ENCODE peak calls at places on chromosomes 6 and 20, in five cellular contexts. One of them, this sample, is unnamed.

GRCh38 chr6:119076966-119077642 is 1.4 kb downstream of the FAM184A start:
- DNase-seq in NCI-H1048: no peak
- DNase-seq in activated naive CD8-positive, alpha-beta T cell treated with anti-CD3 and anti-CD28 coated beads, Interleukin-2, amount 50 U/mL, for 24 hours: no peak
- DNase-seq in posterior cingulate gyrus: no peak
- DNase-seq in heart right ventricle: no peak
- DNase-seq in this sample: no peak

GRCh38 chr20:48463916-48464315 is 363.9 kb downstream of the PREX1 start:
- DNase-seq in NCI-H1048: no peak
- DNase-seq in activated naive CD8-positive, alpha-beta T cell treated with anti-CD3 and anti-CD28 coated beads, Interleukin-2, amount 50 U/mL, for 24 hours: no peak
- DNase-seq in posterior cingulate gyrus: no peak
- DNase-seq in heart right ventricle: no peak
- DNase-seq in this sample: no peak

GRCh38 chr6:135586844-135587243 is 89.3 kb upstream of the AHI1 start:
- DNase-seq in NCI-H1048: no peak
- DNase-seq in activated naive CD8-positive, alpha-beta T cell treated with anti-CD3 and anti-CD28 coated beads, Interleukin-2, amount 50 U/mL, for 24 hours: peak
- DNase-seq in posterior cingulate gyrus: no peak
- DNase-seq in heart right ventricle: no peak
- DNase-seq in this sample: peak

GRCh38 chr20:33262658-33263065 is 20.4 kb upstream of the BPIFB1 start:
- DNase-seq in NCI-H1048: no peak
- DNase-seq in activated naive CD8-positive, alpha-beta T cell treated with anti-CD3 and anti-CD28 coated beads, Interleukin-2, amount 50 U/mL, for 24 hours: no peak
- DNase-seq in posterior cingulate gyrus: no peak
- DNase-seq in heart right ventricle: no peak
- DNase-seq in this sample: peak

GRCh38 chr20:33423141-33423834 is 20.3 kb downstream of the SNTA1 start:
- DNase-seq in NCI-H1048: no peak
- DNase-seq in activated naive CD8-positive, alpha-beta T cell treated with anti-CD3 and anti-CD28 coated beads, Interleukin-2, amount 50 U/mL, for 24 hours: no peak
- DNase-seq in posterior cingulate gyrus: peak
- DNase-seq in heart right ventricle: peak
- DNase-seq in this sample: no peak

GRCh38 chr6:53603381-53604121 is 58.6 kb upstream of the GCLC start:
- DNase-seq in NCI-H1048: no peak
- DNase-seq in activated naive CD8-positive, alpha-beta T cell treated with anti-CD3 and anti-CD28 coated beads, Interleukin-2, amount 50 U/mL, for 24 hours: no peak
- DNase-seq in posterior cingulate gyrus: no peak
- DNase-seq in heart right ventricle: no peak
- DNase-seq in this sample: peak

GRCh38 chr6:4291453-4292403 is 156.4 kb upstream of the ECI2 start:
- DNase-seq in NCI-H1048: no peak
- DNase-seq in activated naive CD8-positive, alpha-beta T cell treated with anti-CD3 and anti-CD28 coated beads, Interleukin-2, amount 50 U/mL, for 24 hours: no peak
- DNase-seq in posterior cingulate gyrus: no peak
- DNase-seq in heart right ventricle: no peak
- DNase-seq in this sample: no peak

GRCh38 chr6:148445116-148445515 is 102.5 kb downstream of the SASH1 start:
- DNase-seq in NCI-H1048: no peak
- DNase-seq in activated naive CD8-positive, alpha-beta T cell treated with anti-CD3 and anti-CD28 coated beads, Interleukin-2, amount 50 U/mL, for 24 hours: no peak
- DNase-seq in posterior cingulate gyrus: no peak
- DNase-seq in heart right ventricle: no peak
- DNase-seq in this sample: no peak

GRCh38 chr6:146590492-146590891 is 8.3 kb upstream of the ADGB start:
- DNase-seq in NCI-H1048: no peak
- DNase-seq in activated naive CD8-positive, alpha-beta T cell treated with anti-CD3 and anti-CD28 coated beads, Interleukin-2, amount 50 U/mL, for 24 hours: no peak
- DNase-seq in posterior cingulate gyrus: no peak
- DNase-seq in heart right ventricle: no peak
- DNase-seq in this sample: no peak

GRCh38 chr20:4601630-4602296 is 119.9 kb upstream of the PRND start:
- DNase-seq in NCI-H1048: no peak
- DNase-seq in activated naive CD8-positive, alpha-beta T cell treated with anti-CD3 and anti-CD28 coated beads, Interleukin-2, amount 50 U/mL, for 24 hours: no peak
- DNase-seq in posterior cingulate gyrus: peak
- DNase-seq in heart right ventricle: peak
- DNase-seq in this sample: no peak

GRCh38 chr6:7730411-7730810 is 4.5 kb downstream of the BMP6 start:
- DNase-seq in NCI-H1048: no peak
- DNase-seq in activated naive CD8-positive, alpha-beta T cell treated with anti-CD3 and anti-CD28 coated beads, Interleukin-2, amount 50 U/mL, for 24 hours: no peak
- DNase-seq in posterior cingulate gyrus: no peak
- DNase-seq in heart right ventricle: no peak
- DNase-seq in this sample: no peak

GRCh38 chr6:109795994-109796555 is 105.0 kb downstream of the FIG4 start:
- DNase-seq in NCI-H1048: no peak
- DNase-seq in activated naive CD8-positive, alpha-beta T cell treated with anti-CD3 and anti-CD28 coated beads, Interleukin-2, amount 50 U/mL, for 24 hours: no peak
- DNase-seq in posterior cingulate gyrus: no peak
- DNase-seq in heart right ventricle: no peak
- DNase-seq in this sample: no peak

GRCh38 chr20:62549499-62550086 is 73.8 kb upstream of the GATA5 start:
- DNase-seq in NCI-H1048: no peak
- DNase-seq in activated naive CD8-positive, alpha-beta T cell treated with anti-CD3 and anti-CD28 coated beads, Interleukin-2, amount 50 U/mL, for 24 hours: no peak
- DNase-seq in posterior cingulate gyrus: no peak
- DNase-seq in heart right ventricle: no peak
- DNase-seq in this sample: no peak

GRCh38 chr6:7939186-7939863 is 28.7 kb upstream of the TXNDC5 start:
- DNase-seq in NCI-H1048: no peak
- DNase-seq in activated naive CD8-positive, alpha-beta T cell treated with anti-CD3 and anti-CD28 coated beads, Interleukin-2, amount 50 U/mL, for 24 hours: no peak
- DNase-seq in posterior cingulate gyrus: no peak
- DNase-seq in heart right ventricle: no peak
- DNase-seq in this sample: no peak

GRCh38 chr6:108874470-108875160 is 26.4 kb downstream of the ARMC2 start:
- DNase-seq in NCI-H1048: no peak
- DNase-seq in activated naive CD8-positive, alpha-beta T cell treated with anti-CD3 and anti-CD28 coated beads, Interleukin-2, amount 50 U/mL, for 24 hours: peak
- DNase-seq in posterior cingulate gyrus: no peak
- DNase-seq in heart right ventricle: no peak
- DNase-seq in this sample: no peak

GRCh38 chr20:47358672-47359532 is 2.4 kb upstream of the ZMYND8 start:
- DNase-seq in NCI-H1048: no peak
- DNase-seq in activated naive CD8-positive, alpha-beta T cell treated with anti-CD3 and anti-CD28 coated beads, Interleukin-2, amount 50 U/mL, for 24 hours: no peak
- DNase-seq in posterior cingulate gyrus: peak
- DNase-seq in heart right ventricle: peak
- DNase-seq in this sample: peak

GRCh38 chr6:32922083-32922482 is 18.7 kb downstream of the HLA-DMB start:
- DNase-seq in NCI-H1048: no peak
- DNase-seq in activated naive CD8-positive, alpha-beta T cell treated with anti-CD3 and anti-CD28 coated beads, Interleukin-2, amount 50 U/mL, for 24 hours: no peak
- DNase-seq in posterior cingulate gyrus: no peak
- DNase-seq in heart right ventricle: no peak
- DNase-seq in this sample: no peak

GRCh38 chr6:136036601-136037000 is 185.1 kb downstream of the PDE7B start:
- DNase-seq in NCI-H1048: no peak
- DNase-seq in activated naive CD8-positive, alpha-beta T cell treated with anti-CD3 and anti-CD28 coated beads, Interleukin-2, amount 50 U/mL, for 24 hours: no peak
- DNase-seq in posterior cingulate gyrus: no peak
- DNase-seq in heart right ventricle: no peak
- DNase-seq in this sample: no peak

GRCh38 chr6:143336446-143337152 is 113.9 kb downstream of the ADAT2 start:
- DNase-seq in NCI-H1048: no peak
- DNase-seq in activated naive CD8-positive, alpha-beta T cell treated with anti-CD3 and anti-CD28 coated beads, Interleukin-2, amount 50 U/mL, for 24 hours: no peak
- DNase-seq in posterior cingulate gyrus: no peak
- DNase-seq in heart right ventricle: no peak
- DNase-seq in this sample: no peak

GRCh38 chr6:91161246-91161645 is 574.4 kb upstream of the MAP3K7 start:
- DNase-seq in NCI-H1048: no peak
- DNase-seq in activated naive CD8-positive, alpha-beta T cell treated with anti-CD3 and anti-CD28 coated beads, Interleukin-2, amount 50 U/mL, for 24 hours: no peak
- DNase-seq in posterior cingulate gyrus: no peak
- DNase-seq in heart right ventricle: no peak
- DNase-seq in this sample: no peak

GRCh38 chr6:142458857-142459256 is 157.1 kb downstream of the ADGRG6 start:
- DNase-seq in NCI-H1048: no peak
- DNase-seq in activated naive CD8-positive, alpha-beta T cell treated with anti-CD3 and anti-CD28 coated beads, Interleukin-2, amount 50 U/mL, for 24 hours: no peak
- DNase-seq in posterior cingulate gyrus: no peak
- DNase-seq in heart right ventricle: no peak
- DNase-seq in this sample: no peak

GRCh38 chr6:113684382-113684901 is 172.7 kb upstream of the MARCKS start:
- DNase-seq in NCI-H1048: no peak
- DNase-seq in activated naive CD8-positive, alpha-beta T cell treated with anti-CD3 and anti-CD28 coated beads, Interleukin-2, amount 50 U/mL, for 24 hours: no peak
- DNase-seq in posterior cingulate gyrus: no peak
- DNase-seq in heart right ventricle: no peak
- DNase-seq in this sample: no peak

GRCh38 chr6:14017626-14018475 is 93.1 kb downstream of the RNF182 start:
- DNase-seq in NCI-H1048: no peak
- DNase-seq in activated naive CD8-positive, alpha-beta T cell treated with anti-CD3 and anti-CD28 coated beads, Interleukin-2, amount 50 U/mL, for 24 hours: no peak
- DNase-seq in posterior cingulate gyrus: no peak
- DNase-seq in heart right ventricle: no peak
- DNase-seq in this sample: no peak

GRCh38 chr6:150093397-150093796 is 24.5 kb upstream of the ULBP3 start:
- DNase-seq in NCI-H1048: no peak
- DNase-seq in activated naive CD8-positive, alpha-beta T cell treated with anti-CD3 and anti-CD28 coated beads, Interleukin-2, amount 50 U/mL, for 24 hours: no peak
- DNase-seq in posterior cingulate gyrus: peak
- DNase-seq in heart right ventricle: no peak
- DNase-seq in this sample: no peak

GRCh38 chr20:35490736-35491181 is 35.4 kb downstream of the CEP250 start:
- DNase-seq in NCI-H1048: no peak
- DNase-seq in activated naive CD8-positive, alpha-beta T cell treated with anti-CD3 and anti-CD28 coated beads, Interleukin-2, amount 50 U/mL, for 24 hours: peak
- DNase-seq in posterior cingulate gyrus: no peak
- DNase-seq in heart right ventricle: no peak
- DNase-seq in this sample: no peak

GRCh38 chr6:155495011-155495768 is 39.6 kb upstream of the NOX3 start:
- DNase-seq in NCI-H1048: no peak
- DNase-seq in activated naive CD8-positive, alpha-beta T cell treated with anti-CD3 and anti-CD28 coated beads, Interleukin-2, amount 50 U/mL, for 24 hours: no peak
- DNase-seq in posterior cingulate gyrus: no peak
- DNase-seq in heart right ventricle: peak
- DNase-seq in this sample: no peak

GRCh38 chr6:170088349-170088951 is 202.4 kb downstream of the DLL1 start:
- DNase-seq in NCI-H1048: no peak
- DNase-seq in activated naive CD8-positive, alpha-beta T cell treated with anti-CD3 and anti-CD28 coated beads, Interleukin-2, amount 50 U/mL, for 24 hours: peak
- DNase-seq in posterior cingulate gyrus: peak
- DNase-seq in heart right ventricle: no peak
- DNase-seq in this sample: no peak

GRCh38 chr6:152232494-152233151 is 404.5 kb downstream of the SYNE1 start:
- DNase-seq in NCI-H1048: no peak
- DNase-seq in activated naive CD8-positive, alpha-beta T cell treated with anti-CD3 and anti-CD28 coated beads, Interleukin-2, amount 50 U/mL, for 24 hours: peak
- DNase-seq in posterior cingulate gyrus: no peak
- DNase-seq in heart right ventricle: no peak
- DNase-seq in this sample: no peak

GRCh38 chr20:61510778-61511330 is 258.8 kb downstream of the CDH4 start:
- DNase-seq in NCI-H1048: no peak
- DNase-seq in activated naive CD8-positive, alpha-beta T cell treated with anti-CD3 and anti-CD28 coated beads, Interleukin-2, amount 50 U/mL, for 24 hours: no peak
- DNase-seq in posterior cingulate gyrus: no peak
- DNase-seq in heart right ventricle: no peak
- DNase-seq in this sample: no peak

GRCh38 chr6:5695260-5696245 is 311.2 kb downstream of the NRN1 start:
- DNase-seq in NCI-H1048: no peak
- DNase-seq in activated naive CD8-positive, alpha-beta T cell treated with anti-CD3 and anti-CD28 coated beads, Interleukin-2, amount 50 U/mL, for 24 hours: no peak
- DNase-seq in posterior cingulate gyrus: no peak
- DNase-seq in heart right ventricle: no peak
- DNase-seq in this sample: no peak

GRCh38 chr6:11324453-11325023 is 92.1 kb upstream of the NEDD9 start:
- DNase-seq in NCI-H1048: no peak
- DNase-seq in activated naive CD8-positive, alpha-beta T cell treated with anti-CD3 and anti-CD28 coated beads, Interleukin-2, amount 50 U/mL, for 24 hours: peak
- DNase-seq in posterior cingulate gyrus: no peak
- DNase-seq in heart right ventricle: no peak
- DNase-seq in this sample: no peak

GRCh38 chr20:59042151-59042795 is at the start of gene PRELID3B:
- DNase-seq in NCI-H1048: no peak
- DNase-seq in activated naive CD8-positive, alpha-beta T cell treated with anti-CD3 and anti-CD28 coated beads, Interleukin-2, amount 50 U/mL, for 24 hours: peak
- DNase-seq in posterior cingulate gyrus: no peak
- DNase-seq in heart right ventricle: no peak
- DNase-seq in this sample: no peak

GRCh38 chr6:133549252-133549925 is 308.2 kb downstream of the EYA4 start:
- DNase-seq in NCI-H1048: no peak
- DNase-seq in activated naive CD8-positive, alpha-beta T cell treated with anti-CD3 and anti-CD28 coated beads, Interleukin-2, amount 50 U/mL, for 24 hours: no peak
- DNase-seq in posterior cingulate gyrus: no peak
- DNase-seq in heart right ventricle: no peak
- DNase-seq in this sample: peak

GRCh38 chr6:154404791-154405400 is 48.3 kb upstream of the IPCEF1 start:
- DNase-seq in NCI-H1048: no peak
- DNase-seq in activated naive CD8-positive, alpha-beta T cell treated with anti-CD3 and anti-CD28 coated beads, Interleukin-2, amount 50 U/mL, for 24 hours: no peak
- DNase-seq in posterior cingulate gyrus: no peak
- DNase-seq in heart right ventricle: no peak
- DNase-seq in this sample: no peak

GRCh38 chr6:23412770-23413169 is 713.2 kb upstream of the NRSN1 start:
- DNase-seq in NCI-H1048: no peak
- DNase-seq in activated naive CD8-positive, alpha-beta T cell treated with anti-CD3 and anti-CD28 coated beads, Interleukin-2, amount 50 U/mL, for 24 hours: no peak
- DNase-seq in posterior cingulate gyrus: no peak
- DNase-seq in heart right ventricle: no peak
- DNase-seq in this sample: no peak

GRCh38 chr20:62501801-62502495 is 26.2 kb upstream of the GATA5 start:
- DNase-seq in NCI-H1048: no peak
- DNase-seq in activated naive CD8-positive, alpha-beta T cell treated with anti-CD3 and anti-CD28 coated beads, Interleukin-2, amount 50 U/mL, for 24 hours: peak
- DNase-seq in posterior cingulate gyrus: no peak
- DNase-seq in heart right ventricle: no peak
- DNase-seq in this sample: no peak

GRCh38 chr6:33694977-33695376 is 16.5 kb downstream of the UQCC2 start:
- DNase-seq in NCI-H1048: no peak
- DNase-seq in activated naive CD8-positive, alpha-beta T cell treated with anti-CD3 and anti-CD28 coated beads, Interleukin-2, amount 50 U/mL, for 24 hours: no peak
- DNase-seq in posterior cingulate gyrus: no peak
- DNase-seq in heart right ventricle: no peak
- DNase-seq in this sample: no peak

GRCh38 chr20:58212636-58213035 is 15.8 kb downstream of the ANKRD60 start:
- DNase-seq in NCI-H1048: no peak
- DNase-seq in activated naive CD8-positive, alpha-beta T cell treated with anti-CD3 and anti-CD28 coated beads, Interleukin-2, amount 50 U/mL, for 24 hours: no peak
- DNase-seq in posterior cingulate gyrus: peak
- DNase-seq in heart right ventricle: no peak
- DNase-seq in this sample: no peak

GRCh38 chr20:61385316-61385715 is 133.3 kb downstream of the CDH4 start:
- DNase-seq in NCI-H1048: no peak
- DNase-seq in activated naive CD8-positive, alpha-beta T cell treated with anti-CD3 and anti-CD28 coated beads, Interleukin-2, amount 50 U/mL, for 24 hours: no peak
- DNase-seq in posterior cingulate gyrus: no peak
- DNase-seq in heart right ventricle: no peak
- DNase-seq in this sample: no peak